ENCODE peak calls at places on chromosomes 2 and 18, in nine cellular contexts. Z is CD8-positive, alpha-beta T cell; P is breast epithelium; X is PC-9; M is IMR-90; Q is lower lobe of right lung; R is colonic mucosa; O is fibroblast of lung; Y is heart right ventricle. V is an unnamed sample. For H3K4me1, the result is how much of the 10 kb centered on the place peaks cover.

GRCh38 chr18:79680100-79680879 is 687 bp downstream of the CTDP1 start:
- DNase-seq in Z (peak), P (no peak), X (peak), M (peak), Q (peak), R (peak), O (peak), Y (peak), V (no peak)

GRCh38 chr2:1205853-1206252 is 207.4 kb upstream of the TPO start:
- DNase-seq in Z (no peak), P (no peak), X (no peak), M (no peak), Q (no peak), R (no peak), O (no peak), Y (no peak), V (no peak)

GRCh38 chr2:207716061-207716460 is 4.6 kb downstream of the CCNYL1 start:
- DNase-seq in Z (no peak), P (no peak), X (no peak), M (no peak), Q (no peak), R (no peak), O (no peak), Y (no peak), V (no peak)

GRCh38 chr2:48545244-48545643 is 15.3 kb downstream of the STON1 start:
- DNase-seq in Z (no peak), P (no peak), X (no peak), M (no peak), Q (no peak), R (no peak), O (no peak), Y (no peak), V (no peak)

GRCh38 chr18:74276609-74277008 is 15.2 kb downstream of the CYB5A start:
- DNase-seq in Z (no peak), P (no peak), X (no peak), M (no peak), Q (no peak), R (no peak), O (no peak), Y (no peak), V (no peak)

GRCh38 chr2:102942098-102942497 is 180.3 kb downstream of the TMEM182 start:
- DNase-seq in Z (no peak), P (no peak), X (no peak), M (no peak), Q (no peak), R (no peak), O (no peak), Y (no peak), V (no peak)

GRCh38 chr2:233928594-233929351 is 11.6 kb downstream of the TRPM8 start:
- DNase-seq in Z (no peak), P (no peak), X (peak), M (peak), Q (no peak), R (peak), O (no peak), Y (no peak), V (no peak)

GRCh38 chr2:196607073-196607472 is 32.4 kb upstream of the CCDC150 start:
- DNase-seq in Z (no peak), P (no peak), X (no peak), M (peak), Q (no peak), R (no peak), O (peak), Y (no peak), V (no peak)

GRCh38 chr18:44823782-44824181 is 143.1 kb downstream of the SETBP1 start:
- DNase-seq in Z (no peak), P (no peak), X (no peak), M (peak), Q (no peak), R (no peak), O (peak), Y (no peak), V (no peak)

GRCh38 chr18:49342690-49343089 is 117.8 kb downstream of the DYM start:
- DNase-seq in Z (no peak), P (no peak), X (no peak), M (peak), Q (no peak), R (no peak), O (no peak), Y (no peak), V (no peak)

GRCh38 chr2:224196789-224197188 is 157.7 kb upstream of the SERPINE2 start:
- DNase-seq in Z (no peak), P (no peak), X (no peak), M (no peak), Q (no peak), R (no peak), O (no peak), Y (no peak), V (no peak)

GRCh38 chr2:126700073-126700581 is 44.2 kb downstream of the GYPC start:
- DNase-seq in Z (no peak), P (no peak), X (no peak), M (peak), Q (no peak), R (no peak), O (peak), Y (peak), V (no peak)

GRCh38 chr2:23556929-23557328 is 171.9 kb downstream of the KLHL29 start:
- DNase-seq in Z (no peak), P (no peak), X (no peak), M (no peak), Q (no peak), R (no peak), O (no peak), Y (no peak), V (no peak)

GRCh38 chr2:121085801-121086200 is 199.2 kb downstream of the TFCP2L1 start:
- DNase-seq in Z (no peak), P (peak), X (no peak), M (no peak), Q (no peak), R (no peak), O (no peak), Y (no peak), V (no peak)

GRCh38 chr2:151410485-151410833 is 757 bp downstream of the RIF1 start:
- DNase-seq in Z (peak), P (no peak), X (peak), M (peak), Q (peak), R (peak), O (peak), Y (no peak), V (no peak)

GRCh38 chr2:72081450-72081849 is 66.2 kb downstream of the CYP26B1 start:
- DNase-seq in Z (no peak), P (no peak), X (no peak), M (no peak), Q (no peak), R (no peak), O (peak), Y (no peak), V (no peak)

GRCh38 chr2:44825702-44826101 is 115.8 kb upstream of the SIX3 start:
- DNase-seq in Z (no peak), P (no peak), X (no peak), M (no peak), Q (no peak), R (peak), O (no peak), Y (no peak), V (no peak)

GRCh38 chr2:72131371-72131891 is 16.2 kb downstream of the CYP26B1 start:
- DNase-seq in Z (peak), P (peak), X (no peak), M (no peak), Q (no peak), R (peak), O (no peak), Y (no peak), V (peak)

GRCh38 chr2:38156262-38156835 is 80.4 kb upstream of the CYP1B1 start:
- DNase-seq in Z (no peak), P (no peak), X (no peak), M (no peak), Q (no peak), R (no peak), O (no peak), Y (no peak), V (no peak)
- H3K4me1 ChIP-seq in Z (under half), P (under half), X (under half), M (under half), Q (under half), R (under half), O (under half), Y (under half), V (under half)

GRCh38 chr2:30665761-30666306 is 141.4 kb downstream of the CAPN13 start:
- DNase-seq in Z (peak), P (no peak), X (no peak), M (no peak), Q (no peak), R (no peak), O (no peak), Y (no peak), V (no peak)

GRCh38 chr2:30673127-30673526 is 134.1 kb downstream of the CAPN13 start:
- DNase-seq in Z (no peak), P (no peak), X (no peak), M (no peak), Q (no peak), R (no peak), O (no peak), Y (no peak), V (no peak)

GRCh38 chr2:30675758-30676157 is 131.5 kb downstream of the CAPN13 start:
- DNase-seq in Z (peak), P (no peak), X (no peak), M (no peak), Q (no peak), R (no peak), O (no peak), Y (no peak), V (no peak)

GRCh38 chr2:30666307-30666874 is 140.9 kb downstream of the CAPN13 start:
- DNase-seq in Z (peak), P (no peak), X (no peak), M (peak), Q (no peak), R (peak), O (peak), Y (no peak), V (no peak)

DNA sequence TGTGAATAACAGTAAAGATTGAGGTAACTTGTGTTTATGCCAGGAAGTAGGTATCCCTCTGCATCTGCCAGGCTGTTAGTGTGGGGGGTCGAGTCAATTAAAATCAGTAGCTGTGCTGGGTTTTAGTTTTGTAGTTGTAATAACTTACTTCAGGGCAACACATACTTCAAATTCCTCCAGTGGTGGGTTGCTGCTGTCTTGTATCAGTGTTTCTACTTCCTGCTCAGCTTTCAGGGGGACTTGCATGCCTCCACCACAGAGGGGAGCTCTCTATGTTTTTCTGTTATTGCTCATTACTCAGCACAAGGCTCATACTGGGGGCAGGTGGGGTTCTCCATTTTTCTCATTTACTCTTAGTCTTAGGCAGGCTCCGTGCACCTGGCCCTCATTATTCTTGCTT is 136.8 kb downstream of the CAPN13 start:
- DNase-seq in Z (no peak), P (no peak), X (no peak), M (no peak), Q (no peak), R (peak), O (no peak), Y (no peak), V (no peak)
- TF ChIP-seq CTCF in Z (no peak), P (no peak), X (no peak), M (no peak), Q (no peak), R (no peak), O (no peak), Y (no peak), V (no peak)

DNA sequence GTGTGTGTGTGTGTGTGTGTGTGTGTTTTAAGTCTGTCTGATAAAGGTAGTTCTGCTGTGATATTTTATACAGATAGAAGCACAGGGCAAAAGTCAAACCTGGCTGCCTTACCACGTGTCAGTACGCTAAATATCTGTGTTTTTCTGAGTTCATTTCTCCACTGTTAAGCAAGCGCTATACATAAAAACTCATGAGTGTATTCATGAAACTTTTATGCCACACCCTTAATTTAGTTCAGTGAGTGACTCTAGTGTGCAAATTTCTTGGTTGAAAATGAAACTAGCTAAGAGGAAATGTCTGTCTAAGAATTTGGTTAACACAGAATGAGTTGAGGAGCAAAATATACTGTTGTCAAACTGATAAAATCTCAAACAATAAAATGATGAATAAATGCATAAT is 11.2 kb downstream of the CASP10 start:
- DNase-seq in Z (no peak), P (no peak), X (no peak), M (no peak), Q (no peak), R (no peak), O (no peak), Y (no peak), V (no peak)
- H3K4me1 ChIP-seq in Z (half or more), P (under half), X (under half), M (under half), Q (under half), R (under half), O (under half), Y (half or more), V (under half)

DNA sequence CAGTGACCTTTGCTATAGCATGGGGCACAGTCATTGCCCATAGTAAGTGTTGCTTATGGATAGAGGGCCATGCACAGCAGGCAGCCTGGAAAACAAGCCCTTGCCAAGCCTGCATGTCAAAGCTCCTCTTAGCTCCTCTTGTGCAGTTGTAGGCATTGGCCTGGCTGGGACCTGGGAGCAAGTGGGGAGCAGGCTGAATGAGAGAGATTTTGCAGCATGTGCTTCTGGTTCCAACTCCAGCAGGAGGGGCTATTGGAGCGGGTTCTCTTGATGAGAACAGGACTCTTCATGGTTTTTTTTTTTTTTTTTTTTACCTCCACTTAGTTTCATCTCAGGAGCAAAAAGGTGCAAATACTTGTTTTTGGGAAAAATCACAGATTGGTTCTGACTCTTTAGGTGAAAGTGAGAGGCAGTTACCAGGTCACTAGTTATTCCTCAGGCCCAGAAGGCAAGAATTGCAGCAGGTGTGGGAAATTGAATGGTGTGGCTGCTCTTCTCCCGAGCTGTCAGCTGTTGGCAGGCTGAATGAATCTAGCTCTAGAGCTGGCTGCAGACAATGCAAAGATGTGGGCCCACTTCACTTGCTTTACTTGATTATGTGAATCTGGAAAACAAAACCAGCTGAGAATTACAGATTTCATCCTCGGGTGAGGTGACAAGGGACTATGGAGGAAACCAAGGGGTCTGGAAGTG is 95.9 kb downstream of the MAP4K4 start:
- DNase-seq in Z (no peak), P (no peak), X (no peak), M (no peak), Q (no peak), R (no peak), O (no peak), Y (peak), V (no peak)
- TF ChIP-seq CTCF in Z (no peak), P (no peak), X (no peak), M (peak), Q (no peak), R (no peak), O (no peak), Y (peak), V (no peak)

GRCh38 chr2:152493945-152494528 is 159.1 kb downstream of the FMNL2 start:
- DNase-seq in Z (no peak), P (no peak), X (no peak), M (no peak), Q (no peak), R (no peak), O (no peak), Y (no peak), V (no peak)

GRCh38 chr2:152489364-152489763 is 154.4 kb downstream of the FMNL2 start:
- DNase-seq in Z (no peak), P (no peak), X (no peak), M (no peak), Q (no peak), R (no peak), O (no peak), Y (no peak), V (no peak)

GRCh38 chr2:152488075-152488474 is 153.1 kb downstream of the FMNL2 start:
- DNase-seq in Z (no peak), P (no peak), X (no peak), M (no peak), Q (no peak), R (no peak), O (no peak), Y (no peak), V (no peak)

GRCh38 chr2:152493417-152493816 is 158.4 kb downstream of the FMNL2 start:
- DNase-seq in Z (no peak), P (no peak), X (no peak), M (no peak), Q (no peak), R (no peak), O (no peak), Y (no peak), V (no peak)

GRCh38 chr2:152491139-152491472 is 156.1 kb downstream of the FMNL2 start:
- DNase-seq in Z (no peak), P (no peak), X (no peak), M (no peak), Q (no peak), R (no peak), O (no peak), Y (peak), V (peak)
- H3K4me1 ChIP-seq in Z (under half), P (under half), X (under half), M (under half), Q (half or more), R (under half), O (under half), Y (half or more), V (half or more)